ENCODE peak calls at places on chromosome 16, in six cellular contexts. W is GM23248, Z is hepatic stellate cell, V is NB4, A is T-helper 1 cell, K is HS-27A. I is an unnamed sample.

GRCh38 chr16:50763211-50763610 is 21.3 kb downstream of the CYLD start:
- DNase-seq in Z (no peak), V (no peak), A (no peak), K (no peak), W (peak), I (no peak)

GRCh38 chr16:7185689-7186088 is 147.0 kb upstream of the RBFOX1 start:
- DNase-seq in V (no peak), K (no peak), W (no peak), Z (no peak), A (no peak), I (no peak)

GRCh38 chr16:30622455-30623032 is 12.4 kb upstream of the ZNF689 start:
- DNase-seq in V (no peak), W (no peak), K (no peak), Z (no peak), A (no peak), I (no peak)

GRCh38 chr16:84953051-84953746 is 58.1 kb downstream of the ZDHHC7 start:
- DNase-seq in W (no peak), V (peak), A (no peak), Z (no peak), K (no peak), I (no peak)

GRCh38 chr16:7140899-7141298 is 191.7 kb upstream of the RBFOX1 start:
- DNase-seq in A (no peak), Z (no peak), K (no peak), W (no peak), V (peak), I (no peak)

GRCh38 chr16:725463-726187 is 618 bp downstream of the CCDC78 start:
- DNase-seq in K (no peak), V (no peak), Z (no peak), A (no peak), W (no peak), I (no peak)

GRCh38 chr16:1279945-1280589 is 24.2 kb downstream of the TPSD1 start:
- DNase-seq in V (no peak), W (no peak), A (no peak), K (no peak), Z (no peak), I (no peak)

GRCh38 chr16:4505356-4506153 is 29.4 kb downstream of the HMOX2 start:
- DNase-seq in W (no peak), K (no peak), V (peak), A (peak), Z (no peak), I (no peak)

GRCh38 chr16:83603981-83604570 is 203.7 kb upstream of the HSBP1 start:
- DNase-seq in V (no peak), W (peak), K (no peak), Z (no peak), A (no peak), I (no peak)

GRCh38 chr16:84284168-84284722 is 10.4 kb upstream of the WFDC1 start:
- DNase-seq in V (no peak), W (peak), Z (peak), A (no peak), K (no peak), I (no peak)

GRCh38 chr16:56355221-56355620 is 70.1 kb downstream of the AMFR start:
- DNase-seq in V (no peak), K (no peak), Z (no peak), W (no peak), A (no peak), I (no peak)

GRCh38 chr16:8660841-8661301 is 13.5 kb upstream of the ABAT start:
- DNase-seq in V (peak), A (peak), W (peak), K (peak), Z (peak), I (peak)

GRCh38 chr16:69880640-69881133 is 70.4 kb upstream of the CLEC18A start:
- DNase-seq in K (no peak), A (no peak), Z (peak), V (no peak), W (peak), I (no peak)

GRCh38 chr16:50469744-50470301 is 78.4 kb upstream of the NKD1 start:
- DNase-seq in Z (no peak), V (no peak), A (no peak), W (no peak), K (no peak), I (no peak)

GRCh38 chr16:2056681-2057407 is 9.1 kb downstream of the TSC2 start:
- DNase-seq in W (no peak), A (no peak), Z (no peak), K (no peak), V (peak), I (no peak)

GRCh38 chr16:85350973-85351372 is 238.7 kb upstream of the CIBAR2 start:
- DNase-seq in Z (peak), V (no peak), K (peak), W (peak), A (no peak), I (peak)

GRCh38 chr16:359067-359763 is 6.7 kb upstream of the AXIN1 start:
- DNase-seq in A (no peak), W (no peak), Z (no peak), V (no peak), K (no peak), I (no peak)